ENCODE peak calls at places on chromosomes 7 and 10, in six cellular contexts. S is GM12865, M is AG10803, H is AG04450, K is fibroblast of the aortic adventitia, J is HCT116. R is an unnamed sample.

GRCh38 chr7:133601607-133602006 is 348.7 kb downstream of the EXOC4 start:
- DNase-seq in S (no peak), M (no peak), H (no peak), K (no peak), J (no peak), R (no peak)

GRCh38 chr10:28969413-28969812 is 292.1 kb downstream of the BAMBI start:
- DNase-seq in S (no peak), M (no peak), H (no peak), K (no peak), J (no peak), R (no peak)

GRCh38 chr10:27742195-27742925 is 3.3 kb downstream of the MKX start:
- DNase-seq in S (peak), M (peak), H (peak), K (peak), J (peak), R (peak)

GRCh38 chr7:714251-714671 is 12.2 kb upstream of the DNAAF5 start:
- DNase-seq in S (no peak), M (no peak), H (no peak), K (no peak), J (no peak), R (no peak)

GRCh38 chr10:31353574-31353973 is 34.6 kb downstream of the ZEB1 start:
- DNase-seq in S (peak), M (peak), H (no peak), K (peak), J (peak), R (peak)

GRCh38 chr7:7118822-7119221 is 63.5 kb upstream of the C1GALT1 start:
- DNase-seq in S (no peak), M (no peak), H (no peak), K (no peak), J (no peak), R (no peak)

GRCh38 chr7:50418086-50418515 is 32.0 kb downstream of the FIGNL1 start:
- DNase-seq in S (peak), M (peak), H (peak), K (peak), J (peak), R (peak)

GRCh38 chr10:43287056-43288007 is 20.5 kb upstream of the RASGEF1A start:
- DNase-seq in S (peak), M (no peak), H (no peak), K (no peak), J (peak), R (peak)

GRCh38 chr10:4816966-4817365 is 9.0 kb upstream of the AKR1E2 start:
- DNase-seq in S (no peak), M (no peak), H (no peak), K (no peak), J (no peak), R (no peak)

GRCh38 chr10:7529638-7530037 is 118.8 kb upstream of the SFMBT2 start:
- DNase-seq in S (no peak), M (peak), H (no peak), K (no peak), J (peak), R (no peak)

GRCh38 chr7:21942955-21943354 is 2.7 kb downstream of the CDCA7L start:
- DNase-seq in S (no peak), M (no peak), H (no peak), K (no peak), J (no peak), R (peak)

GRCh38 chr7:770336-770735 is 43.3 kb upstream of the PRKAR1B start:
- DNase-seq in S (no peak), M (no peak), H (no peak), K (no peak), J (no peak), R (no peak)

GRCh38 chr10:58796242-58796641 is 283.6 kb downstream of the BICC1 start:
- DNase-seq in S (no peak), M (no peak), H (no peak), K (no peak), J (no peak), R (no peak)

GRCh38 chr7:64997927-64998391 is 7.1 kb upstream of the ZNF117 start:
- DNase-seq in S (no peak), M (peak), H (no peak), K (no peak), J (no peak), R (peak)

GRCh38 chr7:104980969-104981670 is 32.9 kb upstream of the KMT2E start:
- DNase-seq in S (peak), M (peak), H (no peak), K (peak), J (peak), R (peak)

GRCh38 chr7:150361402-150361801 is 7.2 kb upstream of the REPIN1 start:
- DNase-seq in S (no peak), M (no peak), H (no peak), K (no peak), J (no peak), R (no peak)

GRCh38 chr7:146781352-146782116 is 664.9 kb downstream of the CNTNAP2 start:
- DNase-seq in S (no peak), M (no peak), H (no peak), K (no peak), J (no peak), R (peak)

GRCh38 chr7:105261689-105262088 is 127.0 kb downstream of the SRPK2 start:
- DNase-seq in S (no peak), M (no peak), H (no peak), K (no peak), J (no peak), R (no peak)

GRCh38 chr7:137169282-137169698 is 174.2 kb downstream of the PTN start:
- DNase-seq in S (peak), M (peak), H (peak), K (peak), J (no peak), R (peak)

GRCh38 chr10:133025558-133026090 is 62.1 kb upstream of the ADGRA1 start:
- DNase-seq in S (no peak), M (no peak), H (no peak), K (no peak), J (no peak), R (no peak)

GRCh38 chr10:102814873-102815661 is 22.1 kb downstream of the CYP17A1 start:
- DNase-seq in S (no peak), M (peak), H (no peak), K (peak), J (no peak), R (peak)

GRCh38 chr7:33873981-33874750 is 31.2 kb upstream of the BMPER start:
- DNase-seq in S (no peak), M (peak), H (no peak), K (peak), J (no peak), R (peak)

GRCh38 chr10:58189269-58189668 is 78.4 kb downstream of the IPMK start:
- DNase-seq in S (no peak), M (peak), H (peak), K (peak), J (no peak), R (peak)

GRCh38 chr7:122535086-122535485 is 163.8 kb downstream of the RNF133 start:
- DNase-seq in S (no peak), M (no peak), H (no peak), K (no peak), J (no peak), R (no peak)

GRCh38 chr7:46133741-46134140 is 212.7 kb upstream of the IGFBP3 start:
- DNase-seq in S (no peak), M (peak), H (no peak), K (no peak), J (no peak), R (no peak)

GRCh38 chr10:60338002-60338564 is 51.6 kb downstream of the ANK3 start:
- DNase-seq in S (no peak), M (no peak), H (no peak), K (no peak), J (no peak), R (no peak)

GRCh38 chr7:93715234-93715633 is 140.7 kb upstream of the CALCR start:
- DNase-seq in S (peak), M (peak), H (peak), K (peak), J (peak), R (peak)

GRCh38 chr7:18212788-18213187 is 185.1 kb upstream of the PRPS1L1 start:
- DNase-seq in S (no peak), M (peak), H (peak), K (peak), J (no peak), R (peak)

GRCh38 chr10:19498348-19499290 is 317.6 kb upstream of the PLXDC2 start:
- DNase-seq in S (no peak), M (peak), H (no peak), K (peak), J (no peak), R (peak)

GRCh38 chr7:87210506-87210905 is 9.0 kb downstream of the TMEM243 start:
- DNase-seq in S (no peak), M (peak), H (no peak), K (no peak), J (no peak), R (no peak)

GRCh38 chr10:5089869-5090268 is 4.3 kb upstream of the AKR1C3 start:
- DNase-seq in S (peak), M (peak), H (no peak), K (no peak), J (peak), R (peak)

GRCh38 chr7:103148131-103148993 is 537 bp downstream of the NAPEPLD start:
- DNase-seq in S (peak), M (no peak), H (no peak), K (peak), J (no peak), R (peak)

GRCh38 chr10:110074298-110074697 is 66.5 kb downstream of the ADD3 start:
- DNase-seq in S (no peak), M (peak), H (no peak), K (peak), J (no peak), R (peak)

GRCh38 chr7:28955723-28956607 is 2.2 kb downstream of the TRIL start:
- DNase-seq in S (no peak), M (no peak), H (no peak), K (peak), J (no peak), R (peak)

GRCh38 chr10:70162892-70163201 is 7.5 kb downstream of the SAR1A start:
- DNase-seq in S (peak), M (no peak), H (no peak), K (peak), J (no peak), R (no peak)

GRCh38 chr10:70160798-70161197 is 9.5 kb downstream of the SAR1A start:
- DNase-seq in S (no peak), M (no peak), H (no peak), K (no peak), J (no peak), R (no peak)

GRCh38 chr10:70163448-70163847 is 6.9 kb downstream of the SAR1A start:
- DNase-seq in S (no peak), M (no peak), H (no peak), K (no peak), J (no peak), R (no peak)

GRCh38 chr10:70164179-70164578 is 6.1 kb downstream of the SAR1A start:
- DNase-seq in S (peak), M (no peak), H (no peak), K (no peak), J (no peak), R (no peak)

DNA sequence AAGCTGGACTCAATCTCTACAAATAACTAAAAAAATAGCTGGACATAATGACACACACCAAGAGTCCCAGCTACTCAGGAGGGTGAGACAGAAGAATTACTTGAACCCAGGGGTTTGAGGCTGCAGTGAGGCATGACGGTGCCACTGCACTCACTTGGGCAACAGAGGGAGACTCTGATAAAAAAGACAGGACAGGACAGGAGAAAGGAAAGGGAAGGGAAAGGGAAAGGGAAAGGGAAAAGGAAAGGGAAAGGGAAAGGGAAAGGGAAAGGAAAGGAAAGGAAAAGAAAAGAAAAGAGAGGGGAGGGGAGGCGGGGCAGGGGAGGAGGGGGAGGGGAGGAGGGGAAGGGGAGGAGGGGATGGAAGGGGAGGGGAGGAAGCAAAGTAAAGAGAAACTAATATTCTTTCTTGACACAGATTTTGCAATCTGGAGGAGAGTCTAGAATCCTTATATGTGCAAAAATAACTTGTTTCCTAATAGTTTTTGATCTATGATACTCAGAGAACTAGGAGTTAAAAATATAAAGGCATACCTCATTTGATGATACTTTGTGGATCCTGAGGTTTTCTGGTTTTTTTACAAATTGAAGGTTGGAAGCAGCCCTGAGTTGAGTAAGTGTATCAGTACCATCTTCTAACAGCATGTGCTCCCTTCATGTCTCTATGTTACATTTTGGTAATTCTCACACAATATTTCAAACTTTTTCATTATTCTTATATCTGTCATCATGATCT is 8.0 kb downstream of the SAR1A start:
- DNase-seq in S (no peak), M (peak), H (no peak), K (no peak), J (no peak), R (no peak)
- H3K4me3 ChIP-seq in S (no peak), M (no peak), H (no peak), K (no peak), J (no peak), R (no peak)

GRCh38 chr7:148084138-148084537 is 506.4 kb upstream of the C7orf33 start:
- DNase-seq in S (peak), M (peak), H (no peak), K (peak), J (peak), R (peak)
- TF ChIP-seq CTCF in S (peak), M (peak), H (peak), K (peak), J (peak), R (peak)

GRCh38 chr10:11345224-11346054 is 266.0 kb downstream of the USP6NL start:
- DNase-seq in S (peak), M (no peak), H (no peak), K (peak), J (peak), R (peak)
- H3K4me3 ChIP-seq in S (no peak), M (no peak), H (no peak), K (no peak), J (no peak), R (no peak)

GRCh38 chr7:134845461-134845860 is 66.0 kb downstream of the CALD1 start:
- DNase-seq in S (peak), M (no peak), H (no peak), K (no peak), J (peak), R (no peak)
- TF ChIP-seq CTCF in S (peak), M (peak), H (peak), K (peak), J (peak), R (peak)

GRCh38 chr10:117136391-117136975 is 1.6 kb downstream of the VAX1 start:
- DNase-seq in S (no peak), M (no peak), H (no peak), K (no peak), J (no peak), R (no peak)

GRCh38 chr10:117138838-117139580 is 939 bp upstream of the VAX1 start:
- DNase-seq in S (no peak), M (no peak), H (no peak), K (no peak), J (no peak), R (no peak)

GRCh38 chr10:117137031-117137910 is 799 bp downstream of the VAX1 start:
- DNase-seq in S (no peak), M (peak), H (no peak), K (no peak), J (no peak), R (peak)

GRCh38 chr10:117139581-117140524 is 1.8 kb upstream of the VAX1 start:
- DNase-seq in S (no peak), M (no peak), H (no peak), K (no peak), J (no peak), R (no peak)

GRCh38 chr10:117137911-117138642 is at the start of gene VAX1:
- DNase-seq in S (no peak), M (no peak), H (no peak), K (no peak), J (no peak), R (no peak)
- H3K4me3 ChIP-seq in S (no peak), M (peak), H (peak), K (peak), J (peak), R (no peak)

DNA sequence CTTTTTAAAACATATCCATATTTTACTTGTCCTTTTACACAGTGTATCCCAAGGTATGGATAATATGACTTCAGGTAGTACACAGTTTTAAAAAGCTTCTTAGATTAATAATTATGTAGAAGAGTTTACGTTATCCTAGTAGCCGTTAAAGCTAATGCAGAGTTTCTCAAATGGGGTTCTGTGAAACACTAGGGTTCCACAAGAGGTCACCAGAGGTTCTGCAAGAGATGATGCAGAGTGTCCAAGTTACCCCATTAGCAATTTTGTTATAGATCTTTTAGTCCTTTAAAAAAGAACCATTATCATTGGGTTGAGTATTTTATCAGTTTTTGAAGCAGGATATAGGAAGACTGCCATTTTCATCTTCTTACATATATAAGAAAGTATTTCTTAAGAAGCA is 298.9 kb upstream of the HPS1 start:
- DNase-seq in S (peak), M (no peak), H (no peak), K (no peak), J (no peak), R (no peak)
- TF ChIP-seq CTCF in S (no peak), M (no peak), H (no peak), K (no peak), J (no peak), R (no peak)

GRCh38 chr7:4024133-4024532 is 658.0 kb upstream of the FOXK1 start:
- DNase-seq in S (no peak), M (no peak), H (no peak), K (no peak), J (no peak), R (no peak)
- H3K4me3 ChIP-seq in S (no peak), M (no peak), H (no peak), K (no peak), J (no peak), R (no peak)